ENCODE peak calls at places on chromosomes 3 and 15, in seven cellular contexts. T is AG08395, P is fibroblast of gingiva, J is GM06990, I is aorta, F is T47D, S is EH. X is an unnamed sample.

GRCh38 chr15:26620528-26620927 is 152.3 kb downstream of the GABRB3 start:
- DNase-seq in T (no peak), J (no peak), F (no peak), S (no peak), P (no peak), I (no peak), X (no peak)

GRCh38 chr3:194233150-194233549 is 97.2 kb downstream of the HES1 start:
- DNase-seq in S (no peak), F (no peak), T (no peak), I (no peak), P (no peak), J (no peak), X (no peak)

GRCh38 chr15:89002281-89002761 is 85.9 kb upstream of the ABHD2 start:
- DNase-seq in J (no peak), T (peak; percentile 91), S (peak; percentile 94), F (no peak), P (peak; percentile 80), I (peak; percentile 49), X (no peak)

GRCh38 chr3:144771401-144771870 is 799.8 kb downstream of the DIPK2A start:
- DNase-seq in P (peak; percentile 92), S (peak; percentile 1), J (no peak), F (no peak), T (peak; percentile 36), I (no peak), X (no peak)

GRCh38 chr15:98997312-98997711 is 10.3 kb downstream of the PGPEP1L start:
- DNase-seq in T (no peak), S (no peak), P (no peak), J (no peak), F (no peak), I (no peak), X (no peak)

GRCh38 chr3:14425574-14426304 is 23.3 kb downstream of the SLC6A6 start:
- DNase-seq in J (peak; percentile 65), P (no peak), S (peak; percentile 77), I (no peak), T (no peak), F (no peak), X (peak; percentile 70)

GRCh38 chr3:174342206-174342605 is 516.9 kb upstream of the NAALADL2 start:
- DNase-seq in I (no peak), J (no peak), P (no peak), F (no peak), S (no peak), T (no peak), X (no peak)

GRCh38 chr3:62500556-62501294 is 127.4 kb upstream of the FEZF2 start:
- DNase-seq in I (no peak), S (no peak), F (no peak), P (no peak), J (no peak), T (no peak), X (no peak)

GRCh38 chr15:74653426-74654082 is 37.9 kb downstream of the CLK3 start:
- DNase-seq in F (no peak), S (peak; percentile 75), J (no peak), I (no peak), T (peak; percentile 88), P (peak; percentile 77), X (no peak)

GRCh38 chr3:44509393-44509921 is 32.0 kb upstream of the ZNF445 start:
- DNase-seq in F (peak; percentile 19), T (no peak), I (no peak), S (peak; percentile 1), J (no peak), P (no peak), X (no peak)

GRCh38 chr3:155393316-155393715 is 99.8 kb upstream of the STRIT1 start:
- DNase-seq in T (no peak), I (no peak), F (no peak), S (no peak), P (peak; percentile 15), J (no peak), X (no peak)

GRCh38 chr3:45509038-45509767 is 85.3 kb upstream of the LIMD1 start:
- DNase-seq in J (no peak), F (no peak), I (no peak), T (peak; percentile 87), S (peak; percentile 94), P (peak; percentile 90), X (no peak)

GRCh38 chr3:29346828-29347227 is 66.0 kb downstream of the RBMS3 start:
- DNase-seq in T (peak; percentile 63), I (no peak), P (peak; percentile 93), S (peak; percentile 91), J (no peak), F (peak; percentile 34), X (no peak)

GRCh38 chr3:187551419-187551818 is 118.8 kb downstream of the SST start:
- DNase-seq in T (peak; percentile 47), J (no peak), F (no peak), S (peak; percentile 86), I (no peak), P (no peak), X (no peak)

GRCh38 chr15:27679621-27680521 is 419.2 kb downstream of the OCA2 start:
- DNase-seq in I (no peak), T (no peak), S (no peak), F (no peak), J (no peak), P (no peak), X (no peak)

GRCh38 chr15:92385096-92385495 is 8.6 kb upstream of the ST8SIA2 start:
- DNase-seq in P (no peak), I (no peak), T (peak; percentile 83), F (no peak), J (no peak), S (peak; percentile 21), X (no peak)

GRCh38 chr3:15215996-15216395 is 9.9 kb downstream of the CAPN7 start:
- DNase-seq in P (peak; percentile 52), S (peak; percentile 50), F (no peak), T (peak; percentile 13), J (no peak), I (no peak), X (no peak)

GRCh38 chr15:100895721-100896120 is 16.1 kb downstream of the ALDH1A3 start:
- DNase-seq in P (no peak), S (no peak), F (no peak), T (no peak), I (no peak), J (no peak), X (no peak)